ENCODE peak calls at places on chromosomes 13 and 19, in ten cellular contexts. X is HT1080; W is nephron progenitor cell; M is stimulated activated CD4-positive, alpha-beta T cell treated with anti-CD3 and anti-CD28 coated beads, Interleukin-1b, Interleukin-23, amount 100 ng/mL, for 24 hours; L is pulmonary artery endothelial cell; S is omental fat pad; N is uterus; A is HTR-8/SVneo; K is ELF-1; H is esophagus muscularis mucosa. T is an unnamed sample.

GRCh38 chr13:30995331-30995730 is 62.9 kb downstream of the TEX26 start:
- DNase-seq in A (no peak), W (no peak), H (no peak), X (no peak), K (no peak), N (no peak), L (no peak), S (no peak), M (no peak), T (no peak)

GRCh38 chr19:43814663-43815352 is 12.3 kb upstream of the ZNF283 start:
- DNase-seq in X (no peak), L (no peak), K (no peak), A (no peak), N (no peak), H (no peak), M (no peak), W (no peak), S (no peak), T (no peak)

GRCh38 chr19:23409392-23410048 is 14.2 kb upstream of the ZNF91 start:
- DNase-seq in W (no peak), X (no peak), A (no peak), M (no peak), H (no peak), K (no peak), N (no peak), L (no peak), S (no peak), T (no peak)

GRCh38 chr19:49851456-49852259 is 699 bp downstream of the PTOV1 start:
- DNase-seq in S (no peak), X (no peak), N (peak; percentile 40), K (peak; percentile 39), M (no peak), W (peak; percentile 72), L (no peak), A (no peak), H (no peak), T (no peak)

GRCh38 chr13:52933547-52934167 is 85.2 kb upstream of the PCDH8 start:
- DNase-seq in H (no peak), S (no peak), W (no peak), K (no peak), X (no peak), N (no peak), M (no peak), A (no peak), L (no peak), T (no peak)

GRCh38 chr19:40398417-40399056 is 8.6 kb upstream of the HIPK4 start:
- DNase-seq in X (no peak), W (peak; percentile 56), L (no peak), M (no peak), S (no peak), K (peak; percentile 86), H (no peak), A (no peak), N (peak; percentile 45), T (no peak)

GRCh38 chr13:49627831-49628652 is at the start of gene ARL11:
- DNase-seq in L (no peak), M (peak; percentile 17), A (no peak), X (no peak), N (no peak), W (peak; percentile 45), K (peak; percentile 96), H (no peak), S (no peak), T (peak; percentile 91)

GRCh38 chr13:98648141-98648540 is 71.2 kb upstream of the STK24 start:
- DNase-seq in A (no peak), N (no peak), X (no peak), M (no peak), L (no peak), K (no peak), S (no peak), W (no peak), H (no peak), T (no peak)

GRCh38 chr19:16896098-16896912 is 7.5 kb downstream of the F2RL3 start:
- DNase-seq in M (no peak), K (peak; percentile 56), S (no peak), X (no peak), L (no peak), A (no peak), N (no peak), H (no peak), W (peak; percentile 56), T (peak; percentile 53)

GRCh38 chr13:43196750-43197149 is 173.4 kb downstream of the DNAJC15 start:
- DNase-seq in H (no peak), M (no peak), L (no peak), A (no peak), S (no peak), W (no peak), K (no peak), X (no peak), N (no peak), T (no peak)

GRCh38 chr19:46023311-46023779 is 492 bp upstream of the PGLYRP1 start:
- DNase-seq in A (no peak), S (no peak), W (no peak), M (no peak), X (no peak), L (no peak), H (no peak), K (no peak), N (no peak), T (no peak)

GRCh38 chr19:56141416-56141992 is 417 bp downstream of the ZNF444 start:
- DNase-seq in H (no peak), S (no peak), W (no peak), L (no peak), M (no peak), K (no peak), N (no peak), X (no peak), A (no peak), T (no peak)

GRCh38 chr13:42039457-42039945 is 8.9 kb upstream of the DGKH start:
- DNase-seq in S (no peak), L (no peak), A (no peak), H (no peak), K (peak; percentile 15), W (no peak), X (no peak), N (peak; percentile 24), M (no peak), T (no peak)

GRCh38 chr19:19588546-19588945 is 29.9 kb downstream of the PBX4 start:
- DNase-seq in K (no peak), X (no peak), L (no peak), W (no peak), A (no peak), S (no peak), N (no peak), M (no peak), H (no peak), T (no peak)

GRCh38 chr13:79989251-79989661 is 351.7 kb downstream of the SPRY2 start:
- DNase-seq in N (no peak), X (peak; percentile 22), A (no peak), S (no peak), W (no peak), M (no peak), L (no peak), K (no peak), H (no peak), T (no peak)

GRCh38 chr13:26679945-26680516 is 80.6 kb downstream of the GPR12 start:
- DNase-seq in K (peak; percentile 59), S (no peak), X (peak; percentile 30), N (no peak), L (no peak), A (peak; percentile 17), H (peak; percentile 64), W (peak; percentile 64), M (no peak), T (no peak)

GRCh38 chr19:11737964-11738745 is 591 bp downstream of the ZNF823 start:
- DNase-seq in S (peak; percentile 32), A (no peak), X (peak; percentile 5), W (peak; percentile 61), L (no peak), N (peak; percentile 23), K (peak; percentile 69), M (peak; percentile 3), H (no peak), T (peak; percentile 67)

GRCh38 chr19:1112254-1113208 is 8.7 kb downstream of the GPX4 start:
- DNase-seq in K (peak; percentile 76), S (no peak), A (no peak), N (peak; percentile 57), X (no peak), H (no peak), L (no peak), W (peak; percentile 69), M (no peak), T (no peak)

GRCh38 chr13:60244381-60244780 is 80.7 kb upstream of the DIAPH3 start:
- DNase-seq in W (no peak), K (no peak), S (no peak), A (no peak), N (no peak), L (no peak), X (no peak), H (no peak), M (no peak), T (no peak)

GRCh38 chr13:70310720-70311119 is 202.5 kb upstream of the KLHL1 start:
- DNase-seq in M (no peak), H (no peak), W (peak; percentile 18), K (peak; percentile 5), N (no peak), X (peak; percentile 70), A (no peak), S (no peak), L (no peak), T (no peak)

GRCh38 chr13:50104493-50104892 is 89.2 kb downstream of the KCNRG start:
- DNase-seq in K (no peak), L (no peak), M (no peak), H (no peak), W (no peak), N (no peak), X (no peak), A (no peak), S (no peak), T (no peak)